ENCODE peak calls at places on chromosome 6, in seven cellular contexts. Q is adrenal gland, O is breast epithelium, E is prostate gland, Y is testis, C is IMR-90, K is heart left ventricle. L is an unnamed sample.

GRCh38 chr6:9186148-9186547 is 750.8 kb upstream of the SLC35B3 start:
- DNase-seq in Q (no peak), O (no peak), E (no peak), Y (no peak), C (no peak), K (no peak), L (no peak)

GRCh38 chr6:170254315-170255213 is 36.3 kb downstream of the DLL1 start:
- DNase-seq in Q (no peak), O (no peak), E (no peak), Y (no peak), C (no peak), K (no peak), L (no peak)

GRCh38 chr6:75086236-75086635 is 119.6 kb downstream of the COL12A1 start:
- DNase-seq in Q (no peak), O (no peak), E (no peak), Y (no peak), C (no peak), K (no peak), L (no peak)

GRCh38 chr6:125918681-125919566 is 37.6 kb upstream of the HINT3 start:
- DNase-seq in Q (peak; percentile 40), O (peak; percentile 67), E (peak; percentile 67), Y (peak; percentile 33), C (peak; percentile 90), K (no peak), L (no peak)

GRCh38 chr6:33856034-33856590 is 52.3 kb upstream of the MLN start:
- DNase-seq in Q (no peak), O (no peak), E (no peak), Y (no peak), C (no peak), K (no peak), L (no peak)

GRCh38 chr6:80527552-80528052 is 421.1 kb downstream of the BCKDHB start:
- DNase-seq in Q (no peak), O (no peak), E (no peak), Y (no peak), C (peak; percentile 17), K (no peak), L (no peak)

GRCh38 chr6:154156135-154156948 is 117.3 kb downstream of the OPRM1 start:
- DNase-seq in Q (peak; percentile 20), O (peak; percentile 21), E (peak; percentile 23), Y (peak; percentile 61), C (peak; percentile 45), K (no peak), L (no peak)

GRCh38 chr6:88370127-88370710 is 204.1 kb upstream of the CNR1 start:
- DNase-seq in Q (no peak), O (no peak), E (no peak), Y (no peak), C (no peak), K (no peak), L (no peak)

GRCh38 chr6:99393698-99394531 is at the start of gene COQ3:
- DNase-seq in Q (peak; percentile 74), O (no peak), E (peak; percentile 56), Y (peak; percentile 85), C (peak; percentile 71), K (peak; percentile 71), L (peak; percentile 65)

GRCh38 chr6:121901432-121901831 is 466.0 kb downstream of the GJA1 start:
- DNase-seq in Q (no peak), O (no peak), E (no peak), Y (no peak), C (no peak), K (no peak), L (no peak)

GRCh38 chr6:89986650-89987074 is 92.4 kb downstream of the GJA10 start:
- DNase-seq in Q (no peak), O (no peak), E (no peak), Y (no peak), C (peak; percentile 89), K (no peak), L (no peak)

GRCh38 chr6:137863126-137863996 is 3.7 kb upstream of the TNFAIP3 start:
- DNase-seq in Q (no peak), O (no peak), E (no peak), Y (no peak), C (peak; percentile 42), K (no peak), L (no peak)

GRCh38 chr6:136210450-136211165 is 39.5 kb downstream of the MTFR2 start:
- DNase-seq in Q (no peak), O (no peak), E (no peak), Y (no peak), C (no peak), K (no peak), L (no peak)

GRCh38 chr6:83071023-83071422 is 3.6 kb downstream of the DOP1A start:
- DNase-seq in Q (no peak), O (no peak), E (no peak), Y (no peak), C (no peak), K (no peak), L (no peak)

GRCh38 chr6:15616266-15616665 is 46.6 kb downstream of the DTNBP1 start:
- DNase-seq in Q (no peak), O (no peak), E (no peak), Y (no peak), C (no peak), K (no peak), L (no peak)

GRCh38 chr6:151962246-151962846 is 154.9 kb downstream of the ESR1 start:
- DNase-seq in Q (no peak), O (no peak), E (no peak), Y (no peak), C (no peak), K (no peak), L (no peak)

DNA sequence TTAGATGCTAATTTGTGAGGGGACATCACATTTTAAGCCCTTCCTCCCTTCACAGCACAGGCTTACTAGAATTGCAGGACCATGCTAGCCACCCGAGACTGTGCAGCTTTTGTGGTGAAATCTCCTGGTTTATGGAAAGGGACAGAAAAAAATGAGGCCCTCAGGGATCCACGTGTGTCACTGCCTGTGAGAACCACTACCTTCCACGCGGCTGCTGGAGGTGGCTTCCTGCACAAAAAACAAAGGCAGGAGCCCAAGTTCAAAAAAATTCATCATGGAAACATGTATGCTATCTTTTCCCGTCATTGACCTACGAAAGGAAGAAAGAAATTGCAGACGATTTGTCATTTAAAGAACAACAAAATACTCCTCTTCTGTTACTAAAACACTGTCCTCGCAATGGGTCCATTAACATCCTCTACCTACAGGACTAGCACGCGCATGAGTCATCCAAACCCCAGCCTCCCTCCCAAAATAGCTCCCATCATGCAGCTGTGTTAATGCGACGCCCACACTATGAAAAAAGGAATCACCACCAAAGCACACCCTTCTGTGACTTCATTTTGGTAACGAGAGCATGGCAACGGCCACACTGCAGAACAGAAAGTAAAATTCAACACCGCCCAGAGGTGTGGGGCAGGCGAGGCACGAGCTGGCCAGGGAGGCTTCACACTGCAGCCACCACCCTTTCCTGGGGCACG is 45.7 kb downstream of the RAMACL start:
- DNase-seq in Q (no peak), O (no peak), E (no peak), Y (no peak), C (peak; percentile 17), K (peak; percentile 56), L (peak; percentile 37)
- TF ChIP-seq POLR2A in Q (no peak), O (no peak), E (no peak), Y (no peak), C (no peak), K (no peak), L (no peak)

GRCh38 chr6:118548136-118548535 is at the start of gene PLN:
- DNase-seq in Q (no peak), O (no peak), E (no peak), Y (no peak), C (no peak), K (no peak), L (no peak)
- TF ChIP-seq POLR2A in Q (no peak), O (no peak), E (no peak), Y (no peak), C (no peak), K (no peak), L (no peak)

GRCh38 chr6:155599571-155599970 is 143.9 kb upstream of the NOX3 start:
- DNase-seq in Q (no peak), O (no peak), E (no peak), Y (no peak), C (no peak), K (no peak), L (no peak)

DNA sequence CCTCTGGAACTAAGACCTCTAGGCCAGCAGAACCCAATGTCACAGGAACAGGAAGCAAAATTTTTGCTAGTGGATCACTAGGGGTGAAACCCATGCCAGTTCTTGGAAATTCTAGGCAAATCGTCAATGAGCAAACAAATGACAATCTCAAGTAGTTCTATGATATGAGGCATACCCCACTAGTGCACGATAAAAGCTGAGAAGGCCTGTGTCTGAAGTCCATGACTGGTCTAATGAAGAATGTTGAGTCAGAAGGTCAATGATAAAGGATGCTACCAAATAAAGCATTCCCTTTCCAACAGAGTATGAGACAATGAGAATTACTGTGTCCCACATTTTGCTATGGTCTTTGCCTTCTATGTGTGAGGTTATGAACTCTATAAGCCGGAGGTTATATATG is 149.4 kb upstream of the NOX3 start:
- DNase-seq in Q (no peak), O (no peak), E (no peak), Y (no peak), C (peak; percentile 77), K (no peak), L (no peak)
- TF ChIP-seq POLR2A in Q (no peak), O (no peak), E (no peak), Y (no peak), C (no peak), K (no peak), L (no peak)

GRCh38 chr6:113363866-113364265 is 493.3 kb upstream of the MARCKS start:
- DNase-seq in Q (no peak), O (no peak), E (no peak), Y (no peak), C (peak; percentile 50), K (no peak), L (no peak)
- TF ChIP-seq POLR2A in Q (no peak), O (no peak), E (no peak), Y (no peak), C (no peak), K (no peak), L (no peak)

GRCh38 chr6:85451586-85452306 is 1.9 kb downstream of the NT5E start:
- DNase-seq in Q (no peak), O (no peak), E (no peak), Y (no peak), C (no peak), K (no peak), L (no peak)
- TF ChIP-seq POLR2A in Q (no peak), O (no peak), E (no peak), Y (no peak), C (no peak), K (no peak), L (no peak)

GRCh38 chr6:43723737-43724295 is 36.2 kb upstream of the MRPS18A start:
- DNase-seq in Q (peak; percentile 77), O (peak; percentile 66), E (peak; percentile 84), Y (peak; percentile 71), C (peak; percentile 70), K (peak; percentile 66), L (peak; percentile 60)

GRCh38 chr6:43725643-43726580 is 38.3 kb upstream of the MRPS18A start:
- DNase-seq in Q (no peak), O (no peak), E (no peak), Y (no peak), C (no peak), K (no peak), L (no peak)

GRCh38 chr6:43724354-43724753 is 36.8 kb upstream of the MRPS18A start:
- DNase-seq in Q (no peak), O (no peak), E (no peak), Y (no peak), C (no peak), K (no peak), L (no peak)

GRCh38 chr6:43722920-43723565 is 35.5 kb upstream of the MRPS18A start:
- DNase-seq in Q (no peak), O (no peak), E (no peak), Y (no peak), C (no peak), K (no peak), L (no peak)

GRCh38 chr6:43724914-43725642 is 37.5 kb upstream of the MRPS18A start:
- DNase-seq in Q (peak; percentile 42), O (peak; percentile 92), E (peak; percentile 91), Y (peak; percentile 50), C (peak; percentile 95), K (peak; percentile 68), L (peak; percentile 59)
- TF ChIP-seq POLR2A in Q (no peak), O (no peak), E (peak; percentile 73), Y (no peak), C (no peak), K (no peak), L (no peak)

L was measured in GM12892.